ENCODE peak calls at places on chromosomes 5 and 9, in ten cellular contexts. E, C, L, Q, X, W, F, T, I and D are unnamed samples.

GRCh38 chr5:2569201-2569600 is 182.3 kb downstream of the IRX2 start:
- DNase-seq in I (no peak), L (no peak), C (no peak), T (no peak), Q (no peak), X (no peak), W (no peak), E (no peak), F (no peak), D (no peak)

GRCh38 chr9:137445275-137445807 is 4.2 kb upstream of the ENTPD8 start:
- DNase-seq in I (peak; percentile 90), W (peak; percentile 88), C (peak; percentile 75), L (peak; percentile 48), X (peak; percentile 90), F (peak; percentile 92), T (no peak), Q (peak; percentile 76), E (peak; percentile 80), D (peak; percentile 89)

GRCh38 chr5:67319935-67320725 is 123.5 kb upstream of the CD180 start:
- DNase-seq in X (no peak), E (no peak), T (no peak), C (no peak), F (no peak), Q (peak; percentile 40), W (no peak), L (no peak), I (no peak), D (peak; percentile 46)

GRCh38 chr5:76820491-76820890 is 1.7 kb downstream of the F2RL1 start:
- DNase-seq in E (no peak), X (no peak), T (no peak), W (no peak), L (no peak), I (no peak), C (no peak), Q (no peak), F (no peak), D (no peak)

GRCh38 chr5:178429541-178430186 is 160.5 kb downstream of the COL23A1 start:
- DNase-seq in F (peak; percentile 12), C (no peak), T (no peak), E (no peak), Q (no peak), L (no peak), W (no peak), X (no peak), I (no peak), D (no peak)

GRCh38 chr5:19739691-19740090 is 248.3 kb downstream of the CDH18 start:
- DNase-seq in F (no peak), I (peak; percentile 28), C (no peak), W (no peak), E (no peak), T (no peak), L (peak; percentile 18), Q (no peak), X (no peak), D (no peak)

GRCh38 chr9:22447607-22448305 is 1.1 kb downstream of the DMRTA1 start:
- DNase-seq in L (no peak), I (peak; percentile 15), T (no peak), Q (no peak), E (no peak), W (no peak), F (no peak), X (no peak), C (peak; percentile 17), D (no peak)

GRCh38 chr9:3746296-3747275 is 220.8 kb upstream of the RFX3 start:
- DNase-seq in C (peak; percentile 94), E (peak; percentile 20), T (no peak), W (peak; percentile 32), Q (peak; percentile 89), L (no peak), F (no peak), X (peak; percentile 63), I (peak; percentile 82), D (peak; percentile 91)

GRCh38 chr5:38621840-38622513 is 65.5 kb upstream of the LIFR start:
- DNase-seq in F (no peak), L (no peak), C (no peak), Q (no peak), I (no peak), W (no peak), X (no peak), E (no peak), T (no peak), D (no peak)

GRCh38 chr5:34543687-34544086 is 112.4 kb upstream of the RAI14 start:
- DNase-seq in X (no peak), E (no peak), C (no peak), T (no peak), W (no peak), L (no peak), Q (no peak), I (no peak), F (no peak), D (no peak)

GRCh38 chr9:98332405-98332831 is 77.0 kb upstream of the TBC1D2 start:
- DNase-seq in Q (no peak), T (no peak), X (no peak), F (no peak), W (no peak), L (no peak), C (no peak), E (no peak), I (no peak), D (no peak)

GRCh38 chr5:131795879-131796792 is 681 bp downstream of the FNIP1 start:
- DNase-seq in W (peak; percentile 41), X (peak; percentile 52), Q (peak; percentile 51), C (peak; percentile 51), L (no peak), I (peak; percentile 69), T (no peak), F (peak; percentile 73), E (peak; percentile 7), D (peak; percentile 57)

GRCh38 chr9:76650692-76651091 is 113.5 kb upstream of the PCA3 start:
- DNase-seq in Q (no peak), T (no peak), W (no peak), C (no peak), E (no peak), F (no peak), I (no peak), L (no peak), X (no peak), D (no peak)

GRCh38 chr9:93902780-93903655 is 52.1 kb downstream of the BARX1 start:
- DNase-seq in C (no peak), L (no peak), E (no peak), X (no peak), F (peak; percentile 26), I (no peak), Q (no peak), W (no peak), T (no peak), D (no peak)

GRCh38 chr9:123342247-123342646 is 13.8 kb upstream of the CRB2 start:
- DNase-seq in E (no peak), F (no peak), X (no peak), Q (no peak), C (no peak), L (no peak), I (no peak), T (no peak), W (no peak), D (no peak)

GRCh38 chr9:128149001-128149701 is at the start of gene LCN2:
- DNase-seq in X (no peak), F (no peak), T (no peak), L (no peak), E (no peak), C (no peak), Q (no peak), W (no peak), I (no peak), D (no peak)

GRCh38 chr5:112576298-112576925 is 157.3 kb upstream of the EPB41L4A start:
- DNase-seq in F (no peak), L (no peak), I (no peak), T (no peak), X (no peak), Q (no peak), E (no peak), W (no peak), C (no peak), D (no peak)

GRCh38 chr5:150603052-150603451 is 37.4 kb upstream of the SYNPO start:
- DNase-seq in Q (no peak), E (no peak), F (no peak), W (no peak), L (no peak), X (no peak), I (no peak), C (no peak), T (no peak), D (no peak)

GRCh38 chr5:114179134-114179533 is 182.7 kb upstream of the KCNN2 start:
- DNase-seq in F (no peak), W (no peak), Q (no peak), X (no peak), L (no peak), I (no peak), T (no peak), E (no peak), C (no peak), D (no peak)

GRCh38 chr9:17876687-17877086 is 297.8 kb downstream of the SH3GL2 start:
- DNase-seq in C (no peak), L (no peak), Q (no peak), T (no peak), I (no peak), X (no peak), W (no peak), E (no peak), F (no peak), D (no peak)

GRCh38 chr5:157571357-157571827 is 4.2 kb downstream of the ADAM19 start:
- DNase-seq in C (no peak), E (no peak), L (no peak), W (no peak), T (no peak), F (no peak), Q (peak; percentile 77), X (peak; percentile 26), I (peak; percentile 87), D (peak; percentile 57)

GRCh38 chr5:14930486-14930885 is 58.9 kb upstream of the ANKH start:
- DNase-seq in X (no peak), F (no peak), I (no peak), L (no peak), C (peak; percentile 20), E (no peak), Q (peak; percentile 41), T (no peak), W (no peak), D (no peak)